ENCODE peak calls at places on chromosomes 6 and 20, in four cellular contexts. V is HepG2, U is GM12878, L is H1. S is an unnamed sample.

GRCh38 chr6:113047148-113047547 is 700.0 kb downstream of the RFPL4B start:
- DNase-seq in V (no peak), U (no peak), L (no peak), S (no peak)

GRCh38 chr6:168361766-168362165 is 42.2 kb upstream of the DACT2 start:
- DNase-seq in V (no peak), U (no peak), L (no peak), S (no peak)

GRCh38 chr6:111846511-111847409 is 26.5 kb downstream of the FYN start:
- DNase-seq in V (no peak), U (no peak), L (no peak), S (no peak)

GRCh38 chr6:156719720-156720563 is 57.2 kb upstream of the ARID1B start:
- DNase-seq in V (peak), U (peak), L (peak), S (no peak)

GRCh38 chr6:159969921-159970320 is 1.0 kb downstream of the IGF2R start:
- DNase-seq in V (peak), U (no peak), L (no peak), S (no peak)

GRCh38 chr20:14991023-14991422 is 653.6 kb upstream of the FLRT3 start:
- DNase-seq in V (peak), U (no peak), L (no peak), S (no peak)

GRCh38 chr20:44810061-44810390 is 320 bp downstream of the RIMS4 start:
- DNase-seq in V (no peak), U (no peak), L (peak), S (no peak)

GRCh38 chr6:1091905-1092304 is 220.0 kb upstream of the FOXQ1 start:
- DNase-seq in V (no peak), U (no peak), L (no peak), S (no peak)

GRCh38 chr6:13914346-13914745 is 10.4 kb upstream of the RNF182 start:
- DNase-seq in V (no peak), U (no peak), L (no peak), S (no peak)

GRCh38 chr6:4967301-4968030 is 36.4 kb downstream of the RPP40 start:
- DNase-seq in V (no peak), U (no peak), L (no peak), S (no peak)

GRCh38 chr20:43667341-43668132 is 623 bp downstream of the MYBL2 start:
- DNase-seq in V (no peak), U (no peak), L (peak), S (peak)

GRCh38 chr6:27761391-27761790 is 150.8 kb downstream of the OR2B2 start:
- DNase-seq in V (no peak), U (no peak), L (no peak), S (no peak)

GRCh38 chr6:124684621-124685020 is 277.6 kb upstream of the RNF217 start:
- DNase-seq in V (no peak), U (no peak), L (no peak), S (no peak)

GRCh38 chr6:166541876-166542579 is 44.5 kb downstream of the RAMACL start:
- DNase-seq in V (no peak), U (no peak), L (no peak), S (no peak)

GRCh38 chr20:63381781-63382431 is 20.8 kb upstream of the CHRNA4 start:
- DNase-seq in V (no peak), U (no peak), L (peak), S (no peak)

GRCh38 chr6:91697010-91697694 is 1110.3 kb upstream of the MAP3K7 start:
- DNase-seq in V (no peak), U (no peak), L (no peak), S (no peak)

GRCh38 chr6:43174263-43175112 is 3.4 kb downstream of the SRF start:
- DNase-seq in V (peak), U (peak), L (peak), S (peak)

GRCh38 chr6:10809098-10809497 is 29.2 kb downstream of the MAK start:
- DNase-seq in V (no peak), U (no peak), L (no peak), S (no peak)

GRCh38 chr6:157304840-157305675 is 18.3 kb downstream of the TMEM242 start:
- DNase-seq in V (no peak), U (no peak), L (no peak), S (no peak)

GRCh38 chr6:112337209-112337638 is 9.9 kb upstream of the RFPL4B start:
- DNase-seq in V (peak), U (no peak), L (peak), S (peak)

GRCh38 chr6:43290353-43290904 is 7.6 kb upstream of the SLC22A7 start:
- DNase-seq in V (no peak), U (no peak), L (no peak), S (no peak)

GRCh38 chr6:19851273-19852089 is 14.3 kb downstream of the ID4 start:
- DNase-seq in V (peak), U (no peak), L (peak), S (no peak)

GRCh38 chr6:74137910-74138309 is 441.9 kb downstream of the CD109 start:
- DNase-seq in V (peak), U (no peak), L (no peak), S (no peak)

GRCh38 chr6:90249458-90249857 is 47.2 kb downstream of the BACH2 start:
- DNase-seq in V (no peak), U (no peak), L (no peak), S (no peak)

GRCh38 chr6:31162463-31163165 is 4.2 kb downstream of the TCF19 start:
- DNase-seq in V (no peak), U (no peak), L (peak), S (no peak)

GRCh38 chr6:135922746-135923145 is 71.2 kb downstream of the PDE7B start:
- DNase-seq in V (no peak), U (no peak), L (no peak), S (no peak)

GRCh38 chr6:3731700-3732099 is 19.8 kb downstream of the PXDC1 start:
- DNase-seq in V (no peak), U (no peak), L (no peak), S (no peak)
- TF ChIP-seq SUZ12 in V (no peak), U (no peak), L (no peak), S (no peak)

GRCh38 chr6:109370792-109371191 is 11.5 kb downstream of the CD164 start:
- DNase-seq in V (no peak), U (no peak), L (no peak), S (no peak)
- TF ChIP-seq ZNF274 in V (no peak), U (no peak), L (no peak), S (no peak)

DNA sequence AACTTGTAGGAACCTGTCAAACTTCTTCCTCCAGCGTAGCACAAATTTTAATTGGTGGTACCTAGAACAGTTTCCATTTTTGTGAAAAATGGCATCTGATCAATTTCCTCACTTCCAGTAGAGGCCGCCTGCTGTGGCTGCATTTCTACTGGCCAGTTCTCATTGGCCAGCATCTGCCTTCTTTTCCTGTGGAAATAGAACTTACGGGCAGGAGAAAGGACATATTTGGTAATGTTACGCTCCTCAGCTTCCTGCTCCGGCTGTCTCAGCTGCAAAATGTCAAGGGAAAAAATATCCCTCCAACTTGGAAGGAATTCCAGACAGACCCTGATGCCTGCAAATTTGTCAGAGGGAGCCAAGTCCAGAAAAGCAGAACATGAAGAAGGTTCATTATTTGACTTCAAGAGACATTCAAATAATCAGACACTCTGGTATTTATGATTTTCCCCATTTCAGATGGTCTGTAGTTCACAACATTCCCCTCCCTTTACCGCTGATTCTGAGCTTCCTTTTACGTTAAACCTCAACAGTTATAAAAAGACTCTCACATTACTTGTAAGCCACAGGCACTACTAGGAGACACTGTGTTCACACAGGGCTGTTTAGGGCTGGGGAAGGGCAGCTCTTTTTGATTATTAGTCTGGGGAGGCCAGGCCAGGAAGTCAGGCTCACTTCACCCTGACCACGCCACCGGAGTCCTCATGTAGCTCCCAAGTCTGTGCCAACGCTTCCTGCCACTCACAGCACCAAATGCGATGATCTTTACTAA is 179.5 kb upstream of the CCN2 start:
- DNase-seq in V (no peak), U (no peak), L (no peak), S (no peak)
- TF ChIP-seq SUZ12 in V (no peak), U (no peak), L (no peak), S (no peak)

GRCh38 chr20:57558614-57559285 is 2.2 kb upstream of the PCK1 start:
- DNase-seq in V (peak), U (no peak), L (no peak), S (no peak)
- TF ChIP-seq ZNF274 in V (peak), U (no peak), L (no peak), S (no peak)

DNA sequence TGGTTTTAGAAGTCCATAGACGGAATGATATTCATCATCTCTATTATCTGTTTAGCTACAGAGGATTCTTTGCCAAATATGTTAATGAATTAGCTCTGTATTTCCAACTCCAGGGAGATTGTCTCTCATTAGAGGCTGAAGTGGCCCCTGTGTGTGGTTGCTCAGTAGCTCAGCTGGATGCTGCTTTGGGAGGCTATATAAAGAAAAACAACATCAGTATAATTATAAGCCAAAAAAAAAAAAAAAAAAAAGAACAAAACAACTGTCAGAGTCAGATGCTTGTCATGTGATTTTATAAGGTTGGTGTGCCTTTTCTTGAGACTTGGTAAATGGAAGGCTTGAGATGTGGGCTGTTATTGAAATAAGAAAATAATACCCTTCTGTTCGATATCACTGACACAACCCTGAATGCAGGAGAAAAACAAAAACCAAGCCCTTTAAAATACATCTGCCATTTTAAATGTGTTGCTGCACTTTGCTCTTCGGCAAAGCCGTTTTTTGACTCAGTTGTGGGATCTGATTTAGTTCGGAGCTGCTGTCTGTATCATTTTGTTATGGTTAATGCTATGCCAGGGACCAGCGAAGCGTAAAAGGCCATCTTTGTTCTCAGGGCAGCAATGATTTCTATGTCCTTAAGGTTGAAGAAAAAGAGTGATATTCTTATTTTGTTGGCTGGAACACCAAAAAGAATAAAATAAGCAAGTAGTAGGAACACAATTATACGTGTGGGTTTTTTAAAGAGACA is 422.6 kb downstream of the QKI start:
- DNase-seq in V (no peak), U (no peak), L (no peak), S (no peak)
- TF ChIP-seq SUZ12 in V (no peak), U (no peak), L (no peak), S (no peak)

GRCh38 chr6:140871911-140872310 is 1260.8 kb upstream of the GJE1 start:
- DNase-seq in V (no peak), U (no peak), L (no peak), S (no peak)
- TF ChIP-seq ZNF274 in V (no peak), U (no peak), L (no peak), S (no peak)